ENCODE peak calls at places on chromosomes 7 and 10, in eight cellular contexts. V, F, Y, U, B, G, O and X are unnamed samples.

GRCh38 chr10:91345716-91346115 is 64.4 kb upstream of the HECTD2 start:
- DNase-seq in V (no peak), F (no peak), Y (no peak), U (no peak), B (no peak), G (no peak), O (no peak), X (no peak)

GRCh38 chr10:114499630-114500190 is 95.4 kb upstream of the AFAP1L2 start:
- DNase-seq in V (no peak), F (no peak), Y (peak; percentile 81), U (peak; percentile 92), B (no peak), G (no peak), O (no peak), X (no peak)

GRCh38 chr7:27122075-27122910 is 8.3 kb downstream of the HOXA4 start:
- DNase-seq in V (no peak), F (no peak), Y (no peak), U (peak; percentile 84), B (no peak), G (no peak), O (no peak), X (peak; percentile 29)

GRCh38 chr7:2037805-2038635 is 194.7 kb downstream of the MAD1L1 start:
- DNase-seq in V (peak; percentile 69), F (no peak), Y (peak; percentile 60), U (no peak), B (peak; percentile 13), G (no peak), O (peak; percentile 82), X (no peak)

GRCh38 chr10:51186358-51186757 is 112.1 kb downstream of the PRKG1 start:
- DNase-seq in V (no peak), F (no peak), Y (no peak), U (no peak), B (no peak), G (no peak), O (no peak), X (no peak)

GRCh38 chr10:78630944-78631838 is 437.6 kb upstream of the ZMIZ1 start:
- DNase-seq in V (no peak), F (no peak), Y (no peak), U (no peak), B (no peak), G (no peak), O (no peak), X (no peak)

GRCh38 chr7:47852330-47853245 is 95.7 kb downstream of the PKD1L1 start:
- DNase-seq in V (no peak), F (no peak), Y (no peak), U (no peak), B (peak; percentile 53), G (no peak), O (no peak), X (no peak)

GRCh38 chr10:14860782-14861181 is 17.9 kb upstream of the SUV39H2 start:
- DNase-seq in V (no peak), F (no peak), Y (no peak), U (peak; percentile 76), B (no peak), G (no peak), O (no peak), X (no peak)

GRCh38 chr7:111108526-111108925 is 17.6 kb downstream of the LRRN3 start:
- DNase-seq in V (no peak), F (no peak), Y (no peak), U (no peak), B (no peak), G (no peak), O (no peak), X (no peak)

GRCh38 chr7:81887098-81887497 is 117.3 kb upstream of the HGF start:
- DNase-seq in V (no peak), F (no peak), Y (no peak), U (no peak), B (no peak), G (no peak), O (no peak), X (no peak)

GRCh38 chr7:138029941-138030340 is 28.1 kb upstream of the CREB3L2 start:
- DNase-seq in V (no peak), F (no peak), Y (no peak), U (no peak), B (peak; percentile 86), G (no peak), O (no peak), X (no peak)

GRCh38 chr7:138889566-138889965 is 91.6 kb upstream of the ATP6V0A4 start:
- DNase-seq in V (no peak), F (no peak), Y (no peak), U (no peak), B (no peak), G (no peak), O (no peak), X (no peak)

GRCh38 chr10:80554050-80554449 is 16.3 kb downstream of the SH2D4B start:
- DNase-seq in V (no peak), F (no peak), Y (no peak), U (no peak), B (no peak), G (no peak), O (no peak), X (peak; percentile 24)

GRCh38 chr10:31467791-31468535 is 148.9 kb downstream of the ZEB1 start:
- DNase-seq in V (no peak), F (peak; percentile 69), Y (no peak), U (no peak), B (peak; percentile 91), G (no peak), O (no peak), X (no peak)

GRCh38 chr10:4383683-4384082 is 442.3 kb upstream of the AKR1E2 start:
- DNase-seq in V (no peak), F (no peak), Y (no peak), U (no peak), B (no peak), G (no peak), O (no peak), X (peak; percentile 23)

GRCh38 chr7:144834516-144835165 is 1.2 kb downstream of the TPK1 start:
- DNase-seq in V (no peak), F (no peak), Y (no peak), U (peak; percentile 63), B (no peak), G (no peak), O (no peak), X (no peak)

DNA sequence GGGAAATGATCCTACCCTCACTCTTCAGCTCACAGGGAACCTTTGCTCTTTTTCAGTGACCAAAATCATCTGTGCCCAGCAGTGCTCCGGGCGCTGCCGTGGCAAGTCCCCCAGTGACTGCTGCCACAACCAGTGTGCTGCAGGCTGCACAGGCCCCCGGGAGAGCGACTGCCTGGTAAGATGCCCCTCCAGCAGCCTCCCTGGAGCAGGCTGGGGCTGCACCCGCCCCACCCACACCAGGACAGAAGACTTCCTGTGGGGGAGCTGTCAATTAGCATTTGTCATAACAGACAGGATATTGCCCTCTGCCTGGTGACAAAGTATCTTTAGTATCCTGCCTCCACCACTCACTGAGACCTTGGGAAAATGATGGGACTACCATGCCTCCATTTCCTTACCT is 133.7 kb downstream of the EGFR start:
- DNase-seq in V (no peak), F (no peak), Y (peak; percentile 58), U (no peak), B (no peak), G (no peak), O (no peak), X (no peak)
- H3K4me1 ChIP-seq in V (no peaks in the 10 kb centered on the region), F (no peaks in the 10 kb centered on the region), Y (no peaks in the 10 kb centered on the region), U (no peaks in the 10 kb centered on the region), B (no peaks in the 10 kb centered on the region), G (no peaks in the 10 kb centered on the region), O (peaks cover 2% of the 10 kb centered on the region), X (peaks cover 8% of the 10 kb centered on the region)

GRCh38 chr10:98106531-98106930 is 27.9 kb upstream of the R3HCC1L start:
- DNase-seq in V (no peak), F (no peak), Y (no peak), U (no peak), B (no peak), G (no peak), O (no peak), X (no peak)
- H3K27me3 ChIP-seq in V (no peaks in the 10 kb centered on the region), F (no peaks in the 10 kb centered on the region), Y (peaks cover 5% of the 10 kb centered on the region), U (no peaks in the 10 kb centered on the region), B (no peaks in the 10 kb centered on the region), G (no peaks in the 10 kb centered on the region), O (no peaks in the 10 kb centered on the region), X (peaks cover 2% of the 10 kb centered on the region)

GRCh38 chr7:150740053-150740452 is 2.8 kb downstream of the GIMAP5 start:
- DNase-seq in V (no peak), F (no peak), Y (no peak), U (no peak), B (no peak), G (no peak), O (no peak), X (no peak)
- H3K27ac ChIP-seq in V (peak overlapping the region; percentile 72), F (no peak overlapping the region), Y (peak overlapping the region; percentile 89), U (peak overlapping the region; percentile 20), B (no peak overlapping the region), G (no peak overlapping the region), O (no peak overlapping the region), X (no peak overlapping the region)

DNA sequence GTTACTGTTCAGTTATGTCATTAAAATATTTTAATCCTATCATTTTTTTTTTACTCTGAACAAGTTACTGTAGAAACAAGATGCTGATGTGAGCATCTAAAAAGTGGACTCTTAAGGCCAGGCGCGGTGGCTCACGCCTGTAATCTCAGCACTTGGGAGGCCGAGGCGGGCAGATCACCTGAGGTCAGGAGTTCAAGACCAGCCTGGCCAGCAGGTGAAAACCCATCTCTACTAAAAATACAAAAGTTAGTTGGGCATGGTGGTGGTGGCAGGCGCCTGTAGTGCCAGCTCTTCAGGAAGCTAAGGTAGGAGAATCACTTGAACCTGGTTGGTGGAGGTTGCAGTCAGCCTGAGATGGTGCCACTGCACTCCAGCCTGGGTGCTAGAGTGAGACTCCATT is 2.9 kb downstream of the WAC start:
- DNase-seq in V (no peak), F (no peak), Y (no peak), U (no peak), B (no peak), G (no peak), O (no peak), X (no peak)
- H3K4me1 ChIP-seq in V (peaks cover 3% of the 10 kb centered on the region), F (no peaks in the 10 kb centered on the region), Y (peaks cover 61% of the 10 kb centered on the region), U (no peaks in the 10 kb centered on the region), B (peaks cover 2% of the 10 kb centered on the region), G (peaks cover 27% of the 10 kb centered on the region), O (no peaks in the 10 kb centered on the region), X (peaks cover 3% of the 10 kb centered on the region)

GRCh38 chr7:158474488-158474887 is 113.1 kb downstream of the PTPRN2 start:
- DNase-seq in V (no peak), F (no peak), Y (no peak), U (no peak), B (no peak), G (no peak), O (no peak), X (no peak)

GRCh38 chr7:158475036-158475678 is 112.5 kb downstream of the PTPRN2 start:
- DNase-seq in V (no peak), F (no peak), Y (no peak), U (no peak), B (no peak), G (no peak), O (no peak), X (no peak)

GRCh38 chr7:158477866-158478265 is 109.8 kb downstream of the PTPRN2 start:
- DNase-seq in V (no peak), F (no peak), Y (no peak), U (no peak), B (no peak), G (no peak), O (no peak), X (no peak)

GRCh38 chr7:158475679-158476052 is 112.0 kb downstream of the PTPRN2 start:
- DNase-seq in V (no peak), F (no peak), Y (no peak), U (no peak), B (no peak), G (no peak), O (no peak), X (no peak)

GRCh38 chr7:158476303-158476932 is 111.2 kb downstream of the PTPRN2 start:
- DNase-seq in V (no peak), F (no peak), Y (no peak), U (no peak), B (no peak), G (no peak), O (no peak), X (no peak)
- H3K27me3 ChIP-seq in V (no peaks in the 10 kb centered on the region), F (no peaks in the 10 kb centered on the region), Y (no peaks in the 10 kb centered on the region), U (no peaks in the 10 kb centered on the region), B (no peaks in the 10 kb centered on the region), G (no peaks in the 10 kb centered on the region), O (no peaks in the 10 kb centered on the region), X (no peaks in the 10 kb centered on the region)